ENCODE peak calls at places on chromosomes 1 and 21, in nine cellular contexts. One of them, this sample, is unnamed.

GRCh38 chr1:228372183-228373003 is 34.2 kb downstream of the TRIM11 start:
- DNase-seq in tibial nerve: no peak
- DNase-seq in cardiac muscle cell: no peak
- DNase-seq in psoas muscle: peak; percentile 25
- DNase-seq in CD8-positive, alpha-beta T cell: no peak
- DNase-seq in left lung: peak; percentile 75
- DNase-seq in BE2C: peak; percentile 5
- DNase-seq in stomach: no peak
- DNase-seq in adrenal gland: peak; percentile 52
- DNase-seq in this sample: peak; percentile 52

GRCh38 chr1:65832296-65832695 is 39.6 kb downstream of the PDE4B start:
- DNase-seq in tibial nerve: no peak
- DNase-seq in cardiac muscle cell: no peak
- DNase-seq in psoas muscle: no peak
- DNase-seq in CD8-positive, alpha-beta T cell: no peak
- DNase-seq in left lung: no peak
- DNase-seq in BE2C: no peak
- DNase-seq in stomach: no peak
- DNase-seq in adrenal gland: no peak
- DNase-seq in this sample: no peak

GRCh38 chr1:217713223-217713622 is 82.1 kb downstream of the SPATA17 start:
- DNase-seq in tibial nerve: no peak
- DNase-seq in cardiac muscle cell: no peak
- DNase-seq in psoas muscle: no peak
- DNase-seq in CD8-positive, alpha-beta T cell: no peak
- DNase-seq in left lung: no peak
- DNase-seq in BE2C: no peak
- DNase-seq in stomach: no peak
- DNase-seq in adrenal gland: no peak
- DNase-seq in this sample: no peak

GRCh38 chr1:212879947-212880690 is 22.0 kb downstream of the FLVCR1 start:
- DNase-seq in tibial nerve: no peak
- DNase-seq in cardiac muscle cell: no peak
- DNase-seq in psoas muscle: no peak
- DNase-seq in CD8-positive, alpha-beta T cell: no peak
- DNase-seq in left lung: no peak
- DNase-seq in BE2C: no peak
- DNase-seq in stomach: no peak
- DNase-seq in adrenal gland: no peak
- DNase-seq in this sample: no peak

GRCh38 chr1:110309768-110310167 is 29.4 kb upstream of the RBM15 start:
- DNase-seq in tibial nerve: no peak
- DNase-seq in cardiac muscle cell: peak; percentile 68
- DNase-seq in psoas muscle: no peak
- DNase-seq in CD8-positive, alpha-beta T cell: no peak
- DNase-seq in left lung: no peak
- DNase-seq in BE2C: peak; percentile 21
- DNase-seq in stomach: no peak
- DNase-seq in adrenal gland: no peak
- DNase-seq in this sample: no peak

GRCh38 chr1:115090547-115090946 is 1.2 kb upstream of the TSPAN2 start:
- DNase-seq in tibial nerve: no peak
- DNase-seq in cardiac muscle cell: peak; percentile 34
- DNase-seq in psoas muscle: no peak
- DNase-seq in CD8-positive, alpha-beta T cell: no peak
- DNase-seq in left lung: no peak
- DNase-seq in BE2C: no peak
- DNase-seq in stomach: no peak
- DNase-seq in adrenal gland: no peak
- DNase-seq in this sample: peak; percentile 31

GRCh38 chr1:227947678-227948492 is at the start of gene WNT9A:
- DNase-seq in tibial nerve: no peak
- DNase-seq in cardiac muscle cell: peak; percentile 55
- DNase-seq in psoas muscle: peak; percentile 74
- DNase-seq in CD8-positive, alpha-beta T cell: peak; percentile 48
- DNase-seq in left lung: peak; percentile 83
- DNase-seq in BE2C: peak; percentile 47
- DNase-seq in stomach: peak; percentile 55
- DNase-seq in adrenal gland: peak; percentile 42
- DNase-seq in this sample: peak; percentile 58

GRCh38 chr1:241703001-241703400 is 50.9 kb downstream of the WDR64 start:
- DNase-seq in tibial nerve: no peak
- DNase-seq in cardiac muscle cell: no peak
- DNase-seq in psoas muscle: no peak
- DNase-seq in CD8-positive, alpha-beta T cell: no peak
- DNase-seq in left lung: no peak
- DNase-seq in BE2C: no peak
- DNase-seq in stomach: no peak
- DNase-seq in adrenal gland: no peak
- DNase-seq in this sample: no peak

GRCh38 chr1:50973875-50974617 is 4.0 kb downstream of the CDKN2C start:
- DNase-seq in tibial nerve: no peak
- DNase-seq in cardiac muscle cell: no peak
- DNase-seq in psoas muscle: no peak
- DNase-seq in CD8-positive, alpha-beta T cell: no peak
- DNase-seq in left lung: no peak
- DNase-seq in BE2C: peak; percentile 25
- DNase-seq in stomach: no peak
- DNase-seq in adrenal gland: peak; percentile 37
- DNase-seq in this sample: no peak

GRCh38 chr21:36350282-36350910 is 30.4 kb downstream of the MORC3 start:
- DNase-seq in tibial nerve: no peak
- DNase-seq in cardiac muscle cell: peak; percentile 57
- DNase-seq in psoas muscle: no peak
- DNase-seq in CD8-positive, alpha-beta T cell: no peak
- DNase-seq in left lung: no peak
- DNase-seq in BE2C: no peak
- DNase-seq in stomach: no peak
- DNase-seq in adrenal gland: no peak
- DNase-seq in this sample: no peak

GRCh38 chr1:106899644-106900043 is 156.8 kb upstream of the PRMT6 start:
- DNase-seq in tibial nerve: no peak
- DNase-seq in cardiac muscle cell: no peak
- DNase-seq in psoas muscle: no peak
- DNase-seq in CD8-positive, alpha-beta T cell: no peak
- DNase-seq in left lung: no peak
- DNase-seq in BE2C: no peak
- DNase-seq in stomach: no peak
- DNase-seq in adrenal gland: no peak
- DNase-seq in this sample: no peak

DNA sequence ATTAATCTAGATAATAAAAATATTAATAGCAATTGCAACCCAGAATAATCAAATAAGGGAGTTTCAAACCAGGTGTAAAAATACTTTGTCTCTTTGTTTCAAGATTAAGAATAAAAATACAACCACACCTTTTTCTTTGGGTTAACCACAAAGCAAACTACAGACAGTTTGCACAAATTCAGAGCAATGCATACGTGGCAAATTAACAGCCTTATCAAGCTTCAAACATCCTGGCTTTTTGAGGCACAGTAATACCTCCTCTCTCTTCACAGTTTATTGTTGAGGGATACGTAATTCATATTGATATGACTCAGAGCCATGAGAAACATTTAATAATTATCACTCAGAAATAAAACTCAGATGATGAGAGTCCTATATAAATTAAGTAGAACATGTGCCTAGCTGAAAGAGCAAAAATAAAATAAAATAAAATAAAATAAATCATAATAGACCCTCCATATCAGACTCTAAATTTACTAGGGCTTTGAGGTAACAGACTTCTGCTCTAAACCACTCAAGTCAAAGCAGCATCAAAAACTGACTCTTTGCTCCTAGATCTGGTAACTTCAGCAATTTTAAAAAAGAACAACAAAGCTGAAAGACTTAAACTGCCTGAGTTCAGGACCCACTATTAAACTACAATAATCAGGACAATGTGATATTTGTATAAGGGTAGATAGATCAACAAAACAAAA is 11.4 kb downstream of the EDEM3 start:
- DNase-seq in tibial nerve: no peak
- DNase-seq in cardiac muscle cell: peak; percentile 45
- DNase-seq in psoas muscle: no peak
- DNase-seq in CD8-positive, alpha-beta T cell: no peak
- DNase-seq in left lung: no peak
- DNase-seq in BE2C: no peak
- DNase-seq in stomach: no peak
- DNase-seq in adrenal gland: no peak
- DNase-seq in this sample: no peak
- H3K4me1 ChIP-seq in tibial nerve: peaks cover 20% of the 10 kb centered on the region
- H3K4me1 ChIP-seq in cardiac muscle cell: no peaks in the 10 kb centered on the region
- H3K4me1 ChIP-seq in psoas muscle: peaks cover 31% of the 10 kb centered on the region
- H3K4me1 ChIP-seq in CD8-positive, alpha-beta T cell: peaks cover 48% of the 10 kb centered on the region
- H3K4me1 ChIP-seq in left lung: peaks cover 51% of the 10 kb centered on the region
- H3K4me1 ChIP-seq in BE2C: peaks cover 25% of the 10 kb centered on the region
- H3K4me1 ChIP-seq in stomach: peaks cover 70% of the 10 kb centered on the region
- H3K4me1 ChIP-seq in adrenal gland: peaks cover 30% of the 10 kb centered on the region
- H3K4me1 ChIP-seq in this sample: peaks cover 33% of the 10 kb centered on the region

GRCh38 chr1:183909672-183910071 is 104.8 kb downstream of the RGL1 start:
- DNase-seq in tibial nerve: no peak
- DNase-seq in cardiac muscle cell: no peak
- DNase-seq in psoas muscle: no peak
- DNase-seq in CD8-positive, alpha-beta T cell: no peak
- DNase-seq in left lung: no peak
- DNase-seq in BE2C: no peak
- DNase-seq in stomach: no peak
- DNase-seq in adrenal gland: no peak
- DNase-seq in this sample: no peak

GRCh38 chr1:183912265-183912886 is 107.5 kb downstream of the RGL1 start:
- DNase-seq in tibial nerve: no peak
- DNase-seq in cardiac muscle cell: no peak
- DNase-seq in psoas muscle: no peak
- DNase-seq in CD8-positive, alpha-beta T cell: no peak
- DNase-seq in left lung: no peak
- DNase-seq in BE2C: no peak
- DNase-seq in stomach: no peak
- DNase-seq in adrenal gland: no peak
- DNase-seq in this sample: no peak

GRCh38 chr1:183910780-183911179 is 105.9 kb downstream of the RGL1 start:
- DNase-seq in tibial nerve: no peak
- DNase-seq in cardiac muscle cell: peak; percentile 30
- DNase-seq in psoas muscle: no peak
- DNase-seq in CD8-positive, alpha-beta T cell: no peak
- DNase-seq in left lung: no peak
- DNase-seq in BE2C: no peak
- DNase-seq in stomach: no peak
- DNase-seq in adrenal gland: no peak
- DNase-seq in this sample: no peak

GRCh38 chr1:183913556-183913955 is 108.6 kb downstream of the RGL1 start:
- DNase-seq in tibial nerve: no peak
- DNase-seq in cardiac muscle cell: no peak
- DNase-seq in psoas muscle: no peak
- DNase-seq in CD8-positive, alpha-beta T cell: no peak
- DNase-seq in left lung: no peak
- DNase-seq in BE2C: no peak
- DNase-seq in stomach: no peak
- DNase-seq in adrenal gland: no peak
- DNase-seq in this sample: no peak

DNA sequence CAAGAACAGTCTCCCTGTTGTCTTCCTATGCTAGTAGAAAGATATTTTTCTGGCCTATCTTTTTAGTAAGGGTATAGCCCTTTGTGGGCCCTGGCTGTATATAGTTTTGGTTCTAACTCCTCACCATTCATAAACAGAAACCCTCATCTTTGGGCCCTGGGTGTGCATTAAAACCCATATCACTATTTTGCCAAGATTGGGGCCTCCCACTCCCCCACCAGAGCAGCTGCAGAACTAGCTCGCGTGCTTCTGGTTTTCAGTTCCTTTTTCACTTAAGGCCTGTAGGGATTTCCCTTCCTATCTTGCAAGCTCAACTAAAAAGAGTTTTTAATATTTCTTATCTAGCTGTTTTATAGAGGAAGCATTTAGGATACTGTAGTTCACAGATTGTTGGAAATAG is 106.4 kb downstream of the RGL1 start:
- DNase-seq in tibial nerve: no peak
- DNase-seq in cardiac muscle cell: no peak
- DNase-seq in psoas muscle: no peak
- DNase-seq in CD8-positive, alpha-beta T cell: no peak
- DNase-seq in left lung: no peak
- DNase-seq in BE2C: no peak
- DNase-seq in stomach: no peak
- DNase-seq in adrenal gland: no peak
- DNase-seq in this sample: no peak
- H3K4me1 ChIP-seq in tibial nerve: peaks cover 26% of the 10 kb centered on the region
- H3K4me1 ChIP-seq in cardiac muscle cell: peaks cover 20% of the 10 kb centered on the region
- H3K4me1 ChIP-seq in psoas muscle: peaks cover 6% of the 10 kb centered on the region
- H3K4me1 ChIP-seq in CD8-positive, alpha-beta T cell: peaks cover 4% of the 10 kb centered on the region
- H3K4me1 ChIP-seq in left lung: peaks cover 49% of the 10 kb centered on the region
- H3K4me1 ChIP-seq in BE2C: peaks cover 7% of the 10 kb centered on the region
- H3K4me1 ChIP-seq in stomach: peaks cover 21% of the 10 kb centered on the region
- H3K4me1 ChIP-seq in adrenal gland: peaks cover 22% of the 10 kb centered on the region
- H3K4me1 ChIP-seq in this sample: peaks cover 30% of the 10 kb centered on the region

GRCh38 chr1:9798236-9799130 is 25.3 kb downstream of the CLSTN1 start:
- DNase-seq in tibial nerve: no peak
- DNase-seq in cardiac muscle cell: peak; percentile 97
- DNase-seq in psoas muscle: peak; percentile 25
- DNase-seq in CD8-positive, alpha-beta T cell: no peak
- DNase-seq in left lung: no peak
- DNase-seq in BE2C: no peak
- DNase-seq in stomach: no peak
- DNase-seq in adrenal gland: no peak
- DNase-seq in this sample: no peak

GRCh38 chr1:9793291-9793690 is 30.5 kb downstream of the CLSTN1 start:
- DNase-seq in tibial nerve: no peak
- DNase-seq in cardiac muscle cell: no peak
- DNase-seq in psoas muscle: no peak
- DNase-seq in CD8-positive, alpha-beta T cell: no peak
- DNase-seq in left lung: no peak
- DNase-seq in BE2C: no peak
- DNase-seq in stomach: no peak
- DNase-seq in adrenal gland: no peak
- DNase-seq in this sample: no peak

GRCh38 chr1:9794081-9794480 is 29.7 kb downstream of the CLSTN1 start:
- DNase-seq in tibial nerve: no peak
- DNase-seq in cardiac muscle cell: peak; percentile 15
- DNase-seq in psoas muscle: no peak
- DNase-seq in CD8-positive, alpha-beta T cell: no peak
- DNase-seq in left lung: no peak
- DNase-seq in BE2C: no peak
- DNase-seq in stomach: no peak
- DNase-seq in adrenal gland: no peak
- DNase-seq in this sample: no peak

GRCh38 chr1:9792156-9793042 is 31.4 kb downstream of the CLSTN1 start:
- DNase-seq in tibial nerve: no peak
- DNase-seq in cardiac muscle cell: peak; percentile 11
- DNase-seq in psoas muscle: no peak
- DNase-seq in CD8-positive, alpha-beta T cell: no peak
- DNase-seq in left lung: no peak
- DNase-seq in BE2C: peak; percentile 51
- DNase-seq in stomach: no peak
- DNase-seq in adrenal gland: peak; percentile 68
- DNase-seq in this sample: no peak

GRCh38 chr1:9797049-9797448 is 26.7 kb downstream of the CLSTN1 start:
- DNase-seq in tibial nerve: no peak
- DNase-seq in cardiac muscle cell: no peak
- DNase-seq in psoas muscle: no peak
- DNase-seq in CD8-positive, alpha-beta T cell: no peak
- DNase-seq in left lung: no peak
- DNase-seq in BE2C: no peak
- DNase-seq in stomach: no peak
- DNase-seq in adrenal gland: no peak
- DNase-seq in this sample: no peak
- H3K4me1 ChIP-seq in tibial nerve: peaks cover 65% of the 10 kb centered on the region
- H3K4me1 ChIP-seq in cardiac muscle cell: peaks cover 2% of the 10 kb centered on the region
- H3K4me1 ChIP-seq in psoas muscle: peaks cover 36% of the 10 kb centered on the region
- H3K4me1 ChIP-seq in CD8-positive, alpha-beta T cell: peaks cover 6% of the 10 kb centered on the region
- H3K4me1 ChIP-seq in left lung: peaks cover 11% of the 10 kb centered on the region
- H3K4me1 ChIP-seq in BE2C: no peaks in the 10 kb centered on the region
- H3K4me1 ChIP-seq in stomach: peaks cover 64% of the 10 kb centered on the region
- H3K4me1 ChIP-seq in adrenal gland: peaks cover 46% of the 10 kb centered on the region
- H3K4me1 ChIP-seq in this sample: peaks cover 64% of the 10 kb centered on the region

GRCh38 chr1:31792116-31792515 is 23.7 kb downstream of the SPOCD1 start:
- DNase-seq in tibial nerve: no peak
- DNase-seq in cardiac muscle cell: no peak
- DNase-seq in psoas muscle: no peak
- DNase-seq in CD8-positive, alpha-beta T cell: no peak
- DNase-seq in left lung: no peak
- DNase-seq in BE2C: no peak
- DNase-seq in stomach: peak; percentile 8
- DNase-seq in adrenal gland: peak; percentile 38
- DNase-seq in this sample: no peak
- H3K4me1 ChIP-seq in tibial nerve: peaks cover 13% of the 10 kb centered on the region
- H3K4me1 ChIP-seq in cardiac muscle cell: no peaks in the 10 kb centered on the region
- H3K4me1 ChIP-seq in psoas muscle: peaks cover 4% of the 10 kb centered on the region
- H3K4me1 ChIP-seq in CD8-positive, alpha-beta T cell: peaks cover 11% of the 10 kb centered on the region
- H3K4me1 ChIP-seq in left lung: peaks cover 18% of the 10 kb centered on the region
- H3K4me1 ChIP-seq in BE2C: peaks cover 8% of the 10 kb centered on the region
- H3K4me1 ChIP-seq in stomach: peaks cover 17% of the 10 kb centered on the region
- H3K4me1 ChIP-seq in adrenal gland: no peaks in the 10 kb centered on the region
- H3K4me1 ChIP-seq in this sample: peaks cover 16% of the 10 kb centered on the region